ENCODE peak calls at places on chromosomes 1 and 21, in eight cellular contexts. R is IMR-90; Q is aorta; H is right cardiac atrium; Y is CD8-positive, alpha-beta T cell; N is left ventricle myocardium inferior; B is SK-N-SH; D is cardiac muscle cell. W is an unnamed sample.
A peak's percentile ranks its signal among the peaks of the same experiment; 100 is the strongest.

GRCh38 chr21:46217511-46218196 is 10.9 kb downstream of the LSS start:
- DNase-seq in R (no peak), Q (peak; percentile 66), H (no peak), Y (no peak), N (no peak), B (no peak), D (no peak), W (peak; percentile 30)

GRCh38 chr1:14267991-14268390 is 330.5 kb upstream of the KAZN start:
- DNase-seq in R (no peak), Q (no peak), H (no peak), Y (no peak), N (no peak), B (no peak), D (no peak), W (no peak)

GRCh38 chr1:172450524-172450885 is 6.6 kb upstream of the PIGC start:
- DNase-seq in R (no peak), Q (peak; percentile 62), H (no peak), Y (no peak), N (no peak), B (no peak), D (no peak), W (no peak)

GRCh38 chr1:103266036-103266435 is 157.7 kb upstream of the COL11A1 start:
- DNase-seq in R (peak; percentile 56), Q (no peak), H (no peak), Y (no peak), N (no peak), B (no peak), D (no peak), W (no peak)

GRCh38 chr1:220810963-220811362 is 24.2 kb downstream of the MTARC1 start:
- DNase-seq in R (no peak), Q (no peak), H (no peak), Y (no peak), N (no peak), B (no peak), D (peak; percentile 30), W (no peak)

GRCh38 chr1:198212675-198213074 is 55.9 kb downstream of the NEK7 start:
- DNase-seq in R (peak; percentile 98), Q (no peak), H (no peak), Y (no peak), N (no peak), B (no peak), D (no peak), W (no peak)

GRCh38 chr1:14841456-14841855 is 243.0 kb downstream of the KAZN start:
- DNase-seq in R (peak; percentile 6), Q (no peak), H (no peak), Y (no peak), N (no peak), B (no peak), D (no peak), W (no peak)

GRCh38 chr1:248343451-248343850 is 5.1 kb upstream of the OR14C36 start:
- DNase-seq in R (no peak), Q (no peak), H (no peak), Y (no peak), N (no peak), B (no peak), D (no peak), W (no peak)

GRCh38 chr1:182565537-182565936 is 23.5 kb downstream of the RNASEL start:
- DNase-seq in R (no peak), Q (no peak), H (no peak), Y (no peak), N (no peak), B (no peak), D (no peak), W (no peak)

GRCh38 chr1:241391926-241392710 is 35.1 kb upstream of the RGS7 start:
- DNase-seq in R (peak; percentile 37), Q (no peak), H (no peak), Y (no peak), N (no peak), B (no peak), D (no peak), W (no peak)

GRCh38 chr1:204326891-204327290 is 32.8 kb downstream of the PLEKHA6 start:
- DNase-seq in R (peak; percentile 55), Q (no peak), H (no peak), Y (no peak), N (no peak), B (no peak), D (no peak), W (no peak)

GRCh38 chr1:161482610-161483009 is 22.6 kb upstream of the FCGR2A start:
- DNase-seq in R (peak; percentile 16), Q (no peak), H (no peak), Y (no peak), N (no peak), B (no peak), D (no peak), W (no peak)

GRCh38 chr1:12047120-12047876 is 15.8 kb upstream of the TNFRSF8 start:
- DNase-seq in R (peak; percentile 43), Q (no peak), H (no peak), Y (peak; percentile 60), N (no peak), B (no peak), D (no peak), W (no peak)

GRCh38 chr1:88985033-88985432 is 7.4 kb downstream of the KYAT3 start:
- DNase-seq in R (peak; percentile 91), Q (no peak), H (peak; percentile 44), Y (no peak), N (no peak), B (peak; percentile 73), D (peak; percentile 15), W (no peak)

GRCh38 chr21:17660449-17660848 is 47.7 kb upstream of the BTG3 start:
- DNase-seq in R (no peak), Q (no peak), H (no peak), Y (no peak), N (no peak), B (no peak), D (no peak), W (no peak)

DNA sequence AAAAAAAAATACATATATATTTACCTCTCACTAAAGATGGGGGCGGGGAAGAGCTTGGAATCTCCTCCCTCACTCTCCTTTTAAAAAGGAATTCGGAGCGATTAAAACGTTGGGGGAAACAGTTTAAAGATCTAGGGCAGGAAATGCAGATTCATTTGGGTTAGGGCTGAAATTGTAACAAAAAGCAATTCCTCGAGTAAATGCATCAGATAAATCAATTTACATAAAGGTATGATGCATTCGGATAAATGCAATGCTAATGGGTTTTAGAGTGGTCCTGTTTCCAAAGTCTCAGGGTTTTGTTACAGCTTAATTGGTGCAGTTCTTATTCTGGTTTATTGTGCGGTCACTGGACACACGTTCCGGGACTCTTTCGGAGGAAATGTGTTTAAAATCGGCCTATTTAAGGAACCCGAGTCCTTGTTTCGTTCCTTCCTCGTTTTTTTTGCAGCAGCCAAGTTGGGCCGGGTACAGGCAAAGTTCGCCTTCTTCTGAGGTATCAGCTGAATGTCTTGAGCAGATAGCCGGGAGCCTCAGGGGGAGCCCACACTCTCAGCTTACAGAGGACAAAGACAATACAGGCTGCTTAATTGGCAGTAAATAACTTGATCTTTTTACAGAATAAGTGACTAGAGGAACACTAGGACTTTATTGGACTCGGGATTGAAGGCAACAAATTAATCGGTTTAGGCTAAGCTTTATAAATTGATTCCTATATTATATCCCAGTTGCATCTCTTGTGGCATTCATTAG is 1.7 kb downstream of the LMO4 start:
- DNase-seq in R (peak; percentile 40), Q (no peak), H (peak; percentile 24), Y (peak; percentile 26), N (no peak), B (no peak), D (peak; percentile 50), W (peak; percentile 74)
- H3K4me1 ChIP-seq in R (peaks cover 9% of the 10 kb centered on the region), Q (no peaks in the 10 kb centered on the region), H (peaks cover 3% of the 10 kb centered on the region), Y (peaks cover 42% of the 10 kb centered on the region), N (peaks cover 73% of the 10 kb centered on the region), B (peaks cover 7% of the 10 kb centered on the region), D (peaks cover 32% of the 10 kb centered on the region), W (peaks cover 2% of the 10 kb centered on the region)

DNA sequence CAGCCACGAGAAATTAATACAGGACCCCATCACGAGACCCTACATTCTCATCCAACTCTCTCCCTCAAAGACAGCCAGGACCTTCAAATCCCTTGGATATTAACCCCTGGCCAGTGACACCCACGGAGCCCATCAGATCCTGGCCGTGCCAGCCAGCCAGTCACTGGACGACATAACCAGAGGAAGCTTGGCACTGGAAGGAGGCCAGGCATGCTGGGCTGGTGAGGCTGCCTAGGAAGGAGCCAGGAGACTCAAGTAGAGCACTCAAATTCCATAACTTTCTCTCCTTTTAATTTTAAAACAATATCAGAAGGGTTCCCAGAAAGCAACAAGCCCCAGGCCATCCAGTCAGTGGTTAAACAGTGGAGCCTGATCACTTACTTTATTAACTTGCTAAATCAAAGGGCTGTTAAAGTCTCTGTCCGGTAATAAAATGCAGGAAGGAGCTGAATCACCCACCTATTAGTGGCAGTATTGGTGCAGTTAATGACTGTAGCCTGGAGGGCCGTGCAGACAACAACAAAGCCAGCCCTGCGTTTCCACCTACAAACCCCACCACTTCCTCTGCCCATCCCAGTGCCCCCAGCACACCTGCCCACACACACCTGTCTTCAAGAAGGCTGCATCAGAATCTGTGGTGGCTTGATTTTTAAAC is 78.0 kb downstream of the HIVEP3 start:
- DNase-seq in R (no peak), Q (no peak), H (no peak), Y (no peak), N (peak; percentile 34), B (peak; percentile 11), D (no peak), W (no peak)
- H3K27ac ChIP-seq in R (no peak overlapping the region), Q (no peak overlapping the region), H (no peak overlapping the region), Y (no peak overlapping the region), N (no peak overlapping the region), B (no peak overlapping the region), D (no peak overlapping the region), W (no peak overlapping the region)

GRCh38 chr1:31628931-31629582 is 11.6 kb downstream of the HCRTR1 start:
- DNase-seq in R (no peak), Q (peak; percentile 67), H (no peak), Y (no peak), N (no peak), B (peak; percentile 60), D (no peak), W (no peak)
- H3K4me1 ChIP-seq in R (peaks cover 8% of the 10 kb centered on the region), Q (no peaks in the 10 kb centered on the region), H (peaks cover 9% of the 10 kb centered on the region), Y (no peaks in the 10 kb centered on the region), N (peaks cover 87% of the 10 kb centered on the region), B (peaks cover 61% of the 10 kb centered on the region), D (peaks cover 9% of the 10 kb centered on the region), W (peaks cover 8% of the 10 kb centered on the region)

GRCh38 chr21:34131586-34131985 is 58.2 kb downstream of the MRPS6 start:
- DNase-seq in R (peak; percentile 15), Q (no peak), H (no peak), Y (no peak), N (no peak), B (no peak), D (no peak), W (no peak)

GRCh38 chr21:34133802-34134201 is 60.4 kb downstream of the MRPS6 start:
- DNase-seq in R (no peak), Q (no peak), H (no peak), Y (no peak), N (no peak), B (no peak), D (no peak), W (no peak)

GRCh38 chr21:34132905-34133304 is 59.5 kb downstream of the MRPS6 start:
- DNase-seq in R (no peak), Q (no peak), H (no peak), Y (no peak), N (no peak), B (no peak), D (no peak), W (no peak)

GRCh38 chr21:34133392-34133791 is 60.0 kb downstream of the MRPS6 start:
- DNase-seq in R (no peak), Q (no peak), H (no peak), Y (no peak), N (no peak), B (no peak), D (no peak), W (no peak)

GRCh38 chr21:34132202-34132601 is 58.8 kb downstream of the MRPS6 start:
- DNase-seq in R (no peak), Q (no peak), H (no peak), Y (no peak), N (no peak), B (no peak), D (no peak), W (no peak)
- H3K27ac ChIP-seq in R (no peak overlapping the region), Q (peak overlapping the region; percentile 93), H (peak overlapping the region; percentile 46), Y (no peak overlapping the region), N (peak overlapping the region; percentile 87), B (no peak overlapping the region), D (peak overlapping the region; percentile 95), W (no peak overlapping the region)

W was measured in endodermal cell.